ENCODE peak calls at places on chromosomes 7 and 10, in eight cellular contexts. One of them, this sample, is unnamed.

GRCh38 chr7:103735377-103735776 is 254.1 kb downstream of the RELN start:
- DNase-seq in SK-N-SH: no peak
- DNase-seq in GM12892: no peak
- DNase-seq in spleen: no peak
- DNase-seq in stomach: no peak
- DNase-seq in GM12878: no peak
- DNase-seq in GM23338: no peak
- DNase-seq in sigmoid colon: no peak
- DNase-seq in this sample: no peak

GRCh38 chr10:97224483-97225435 is 39.0 kb upstream of the SLIT1 start:
- DNase-seq in SK-N-SH: no peak
- DNase-seq in GM12892: no peak
- DNase-seq in spleen: no peak
- DNase-seq in GM12878: no peak
- DNase-seq in stomach: no peak
- DNase-seq in sigmoid colon: no peak
- DNase-seq in GM23338: no peak
- DNase-seq in this sample: no peak

GRCh38 chr7:76428868-76429805 is 4.4 kb downstream of the ZP3 start:
- DNase-seq in GM23338: no peak
- DNase-seq in spleen: no peak
- DNase-seq in sigmoid colon: peak
- DNase-seq in GM12892: no peak
- DNase-seq in stomach: no peak
- DNase-seq in GM12878: no peak
- DNase-seq in SK-N-SH: no peak
- DNase-seq in this sample: peak

GRCh38 chr7:150384406-150385239 is 5.5 kb downstream of the ZNF775 start:
- DNase-seq in stomach: no peak
- DNase-seq in GM23338: no peak
- DNase-seq in GM12892: no peak
- DNase-seq in SK-N-SH: peak
- DNase-seq in sigmoid colon: peak
- DNase-seq in GM12878: no peak
- DNase-seq in spleen: no peak
- DNase-seq in this sample: no peak

GRCh38 chr7:30470783-30471182 is 7.8 kb downstream of the NOD1 start:
- DNase-seq in SK-N-SH: no peak
- DNase-seq in stomach: no peak
- DNase-seq in GM12892: no peak
- DNase-seq in spleen: no peak
- DNase-seq in GM12878: no peak
- DNase-seq in sigmoid colon: peak
- DNase-seq in GM23338: no peak
- DNase-seq in this sample: peak

GRCh38 chr7:115097175-115097671 is 175.3 kb downstream of the MDFIC start:
- DNase-seq in GM12878: no peak
- DNase-seq in stomach: no peak
- DNase-seq in sigmoid colon: no peak
- DNase-seq in SK-N-SH: no peak
- DNase-seq in GM12892: no peak
- DNase-seq in spleen: no peak
- DNase-seq in GM23338: peak
- DNase-seq in this sample: no peak

GRCh38 chr10:42869977-42870350 is 87.4 kb downstream of the BMS1 start:
- DNase-seq in spleen: no peak
- DNase-seq in GM12892: no peak
- DNase-seq in sigmoid colon: no peak
- DNase-seq in stomach: no peak
- DNase-seq in GM23338: no peak
- DNase-seq in SK-N-SH: no peak
- DNase-seq in GM12878: no peak
- DNase-seq in this sample: no peak

GRCh38 chr7:86598311-86598710 is 45.4 kb upstream of the GRM3 start:
- DNase-seq in GM23338: peak
- DNase-seq in SK-N-SH: peak
- DNase-seq in GM12878: no peak
- DNase-seq in GM12892: peak
- DNase-seq in stomach: no peak
- DNase-seq in spleen: peak
- DNase-seq in sigmoid colon: no peak
- DNase-seq in this sample: no peak

GRCh38 chr7:70694357-70694908 is 437.5 kb upstream of the GALNT17 start:
- DNase-seq in GM23338: peak
- DNase-seq in spleen: no peak
- DNase-seq in sigmoid colon: no peak
- DNase-seq in GM12878: no peak
- DNase-seq in GM12892: peak
- DNase-seq in SK-N-SH: peak
- DNase-seq in stomach: peak
- DNase-seq in this sample: peak

GRCh38 chr10:118276203-118276602 is 65.9 kb downstream of the FAM204A start:
- DNase-seq in stomach: no peak
- DNase-seq in sigmoid colon: peak
- DNase-seq in GM12878: no peak
- DNase-seq in GM23338: no peak
- DNase-seq in SK-N-SH: no peak
- DNase-seq in spleen: no peak
- DNase-seq in GM12892: no peak
- DNase-seq in this sample: no peak

GRCh38 chr10:113177163-113177935 is 227.3 kb downstream of the TCF7L2 start:
- DNase-seq in spleen: no peak
- DNase-seq in SK-N-SH: no peak
- DNase-seq in GM12892: no peak
- DNase-seq in sigmoid colon: no peak
- DNase-seq in stomach: no peak
- DNase-seq in GM12878: no peak
- DNase-seq in GM23338: no peak
- DNase-seq in this sample: no peak

GRCh38 chr7:2952316-2952715 is 91.4 kb downstream of the CARD11 start:
- DNase-seq in SK-N-SH: no peak
- DNase-seq in GM12892: no peak
- DNase-seq in sigmoid colon: peak
- DNase-seq in stomach: no peak
- DNase-seq in GM12878: no peak
- DNase-seq in GM23338: no peak
- DNase-seq in spleen: no peak
- DNase-seq in this sample: peak

GRCh38 chr7:150468241-150468640 is 17.8 kb downstream of the GIMAP8 start:
- DNase-seq in GM12892: no peak
- DNase-seq in sigmoid colon: no peak
- DNase-seq in spleen: no peak
- DNase-seq in SK-N-SH: no peak
- DNase-seq in stomach: no peak
- DNase-seq in GM23338: no peak
- DNase-seq in GM12878: no peak
- DNase-seq in this sample: no peak

GRCh38 chr7:139784643-139785042 is 6.8 kb upstream of the HIPK2 start:
- DNase-seq in GM12892: no peak
- DNase-seq in spleen: no peak
- DNase-seq in GM23338: no peak
- DNase-seq in SK-N-SH: no peak
- DNase-seq in GM12878: no peak
- DNase-seq in sigmoid colon: no peak
- DNase-seq in stomach: no peak
- DNase-seq in this sample: no peak

GRCh38 chr7:45238806-45239205 is 81.2 kb downstream of the RAMP3 start:
- DNase-seq in sigmoid colon: no peak
- DNase-seq in spleen: no peak
- DNase-seq in SK-N-SH: no peak
- DNase-seq in GM23338: no peak
- DNase-seq in GM12878: no peak
- DNase-seq in stomach: no peak
- DNase-seq in GM12892: no peak
- DNase-seq in this sample: no peak

GRCh38 chr7:131183076-131183471 is 144.6 kb upstream of the MKLN1 start:
- DNase-seq in spleen: no peak
- DNase-seq in SK-N-SH: no peak
- DNase-seq in stomach: no peak
- DNase-seq in GM23338: no peak
- DNase-seq in GM12892: no peak
- DNase-seq in sigmoid colon: no peak
- DNase-seq in GM12878: no peak
- DNase-seq in this sample: no peak

GRCh38 chr10:29039659-29040309 is 249.1 kb upstream of the LYZL1 start:
- DNase-seq in spleen: no peak
- DNase-seq in stomach: no peak
- DNase-seq in sigmoid colon: no peak
- DNase-seq in SK-N-SH: no peak
- DNase-seq in GM12892: no peak
- DNase-seq in GM23338: no peak
- DNase-seq in GM12878: no peak
- DNase-seq in this sample: no peak

GRCh38 chr7:2978403-2978802 is 65.3 kb downstream of the CARD11 start:
- DNase-seq in SK-N-SH: no peak
- DNase-seq in spleen: peak
- DNase-seq in GM23338: peak
- DNase-seq in GM12878: peak
- DNase-seq in sigmoid colon: no peak
- DNase-seq in GM12892: peak
- DNase-seq in stomach: peak
- DNase-seq in this sample: peak

GRCh38 chr10:71727429-71728217 is 8.0 kb upstream of the C10orf105 start:
- DNase-seq in GM23338: no peak
- DNase-seq in spleen: peak
- DNase-seq in GM12878: peak
- DNase-seq in stomach: peak
- DNase-seq in GM12892: peak
- DNase-seq in SK-N-SH: peak
- DNase-seq in sigmoid colon: peak
- DNase-seq in this sample: no peak

GRCh38 chr7:140326116-140326928 is 72.0 kb downstream of the SLC37A3 start:
- DNase-seq in SK-N-SH: peak
- DNase-seq in GM23338: peak
- DNase-seq in GM12892: peak
- DNase-seq in GM12878: no peak
- DNase-seq in spleen: peak
- DNase-seq in sigmoid colon: peak
- DNase-seq in stomach: peak
- DNase-seq in this sample: no peak

GRCh38 chr10:1938317-1938716 is 201.0 kb upstream of the ADARB2 start:
- DNase-seq in SK-N-SH: no peak
- DNase-seq in GM12892: no peak
- DNase-seq in GM12878: no peak
- DNase-seq in spleen: no peak
- DNase-seq in stomach: no peak
- DNase-seq in sigmoid colon: no peak
- DNase-seq in GM23338: no peak
- DNase-seq in this sample: no peak

GRCh38 chr10:43231523-43232078 is 35.3 kb downstream of the RASGEF1A start:
- DNase-seq in SK-N-SH: no peak
- DNase-seq in GM12878: no peak
- DNase-seq in GM12892: no peak
- DNase-seq in GM23338: no peak
- DNase-seq in sigmoid colon: peak
- DNase-seq in spleen: peak
- DNase-seq in stomach: no peak
- DNase-seq in this sample: peak

GRCh38 chr7:156308976-156309620 is 331.5 kb upstream of the RNF32 start:
- DNase-seq in sigmoid colon: no peak
- DNase-seq in spleen: no peak
- DNase-seq in GM12878: no peak
- DNase-seq in GM23338: no peak
- DNase-seq in GM12892: no peak
- DNase-seq in stomach: no peak
- DNase-seq in SK-N-SH: no peak
- DNase-seq in this sample: peak

GRCh38 chr10:84391326-84391725 is 62.9 kb downstream of the CCSER2 start:
- DNase-seq in sigmoid colon: no peak
- DNase-seq in GM12892: no peak
- DNase-seq in stomach: no peak
- DNase-seq in GM23338: no peak
- DNase-seq in spleen: no peak
- DNase-seq in GM12878: no peak
- DNase-seq in SK-N-SH: no peak
- DNase-seq in this sample: no peak

GRCh38 chr7:95527033-95527775 is 41.5 kb downstream of the ASB4 start:
- DNase-seq in spleen: peak
- DNase-seq in GM12892: no peak
- DNase-seq in SK-N-SH: peak
- DNase-seq in GM12878: no peak
- DNase-seq in sigmoid colon: peak
- DNase-seq in stomach: no peak
- DNase-seq in GM23338: peak
- DNase-seq in this sample: no peak

GRCh38 chr7:18467011-18467410 is 28.5 kb upstream of the HDAC9 start:
- DNase-seq in sigmoid colon: no peak
- DNase-seq in SK-N-SH: no peak
- DNase-seq in GM12892: no peak
- DNase-seq in GM23338: no peak
- DNase-seq in GM12878: no peak
- DNase-seq in stomach: no peak
- DNase-seq in spleen: no peak
- DNase-seq in this sample: no peak

GRCh38 chr7:135763261-135763660 is 14.6 kb upstream of the FAM180A start:
- DNase-seq in GM12878: no peak
- DNase-seq in GM12892: no peak
- DNase-seq in stomach: no peak
- DNase-seq in SK-N-SH: no peak
- DNase-seq in sigmoid colon: no peak
- DNase-seq in spleen: no peak
- DNase-seq in GM23338: no peak
- DNase-seq in this sample: no peak

GRCh38 chr7:83468251-83468739 is 180.6 kb downstream of the SEMA3E start:
- DNase-seq in spleen: no peak
- DNase-seq in GM23338: peak
- DNase-seq in sigmoid colon: peak
- DNase-seq in GM12892: peak
- DNase-seq in stomach: peak
- DNase-seq in SK-N-SH: peak
- DNase-seq in GM12878: peak
- DNase-seq in this sample: peak
- TF ChIP-seq POLR2AphosphoS5 in spleen: no peak
- TF ChIP-seq POLR2AphosphoS5 in GM23338: peak
- TF ChIP-seq POLR2AphosphoS5 in sigmoid colon: no peak
- TF ChIP-seq POLR2AphosphoS5 in GM12892: no peak
- TF ChIP-seq POLR2AphosphoS5 in stomach: no peak
- TF ChIP-seq POLR2AphosphoS5 in SK-N-SH: peak
- TF ChIP-seq POLR2AphosphoS5 in GM12878: no peak
- TF ChIP-seq POLR2AphosphoS5 in this sample: no peak

GRCh38 chr7:100678291-100678984 is 4.9 kb downstream of the GNB2 start:
- DNase-seq in SK-N-SH: peak
- DNase-seq in GM12892: peak
- DNase-seq in stomach: no peak
- DNase-seq in sigmoid colon: peak
- DNase-seq in GM12878: no peak
- DNase-seq in GM23338: no peak
- DNase-seq in spleen: peak
- DNase-seq in this sample: no peak
- TF ChIP-seq POLR2AphosphoS5 in SK-N-SH: no peak
- TF ChIP-seq POLR2AphosphoS5 in GM12892: no peak
- TF ChIP-seq POLR2AphosphoS5 in stomach: no peak
- TF ChIP-seq POLR2AphosphoS5 in sigmoid colon: peak
- TF ChIP-seq POLR2AphosphoS5 in GM12878: peak
- TF ChIP-seq POLR2AphosphoS5 in GM23338: peak
- TF ChIP-seq POLR2AphosphoS5 in spleen: peak
- TF ChIP-seq POLR2AphosphoS5 in this sample: no peak

GRCh38 chr10:649798-650690 is 39.4 kb downstream of the DIP2C start:
- DNase-seq in spleen: no peak
- DNase-seq in GM12892: no peak
- DNase-seq in GM12878: no peak
- DNase-seq in GM23338: no peak
- DNase-seq in sigmoid colon: peak
- DNase-seq in stomach: peak
- DNase-seq in SK-N-SH: no peak
- DNase-seq in this sample: no peak
- TF ChIP-seq POLR2AphosphoS5 in spleen: no peak
- TF ChIP-seq POLR2AphosphoS5 in GM12892: no peak
- TF ChIP-seq POLR2AphosphoS5 in GM12878: no peak
- TF ChIP-seq POLR2AphosphoS5 in GM23338: no peak
- TF ChIP-seq POLR2AphosphoS5 in sigmoid colon: peak
- TF ChIP-seq POLR2AphosphoS5 in stomach: peak
- TF ChIP-seq POLR2AphosphoS5 in SK-N-SH: no peak
- TF ChIP-seq POLR2AphosphoS5 in this sample: peak

GRCh38 chr10:78763651-78764395 is 304.9 kb upstream of the ZMIZ1 start:
- DNase-seq in GM12892: peak
- DNase-seq in spleen: peak
- DNase-seq in sigmoid colon: peak
- DNase-seq in SK-N-SH: no peak
- DNase-seq in stomach: no peak
- DNase-seq in GM12878: no peak
- DNase-seq in GM23338: no peak
- DNase-seq in this sample: no peak
- TF ChIP-seq POLR2AphosphoS5 in GM12892: no peak
- TF ChIP-seq POLR2AphosphoS5 in spleen: peak
- TF ChIP-seq POLR2AphosphoS5 in sigmoid colon: peak
- TF ChIP-seq POLR2AphosphoS5 in SK-N-SH: no peak
- TF ChIP-seq POLR2AphosphoS5 in stomach: no peak
- TF ChIP-seq POLR2AphosphoS5 in GM12878: no peak
- TF ChIP-seq POLR2AphosphoS5 in GM23338: no peak
- TF ChIP-seq POLR2AphosphoS5 in this sample: no peak